ENCODE peak calls at places on chromosomes 16 and 17, in eight cellular contexts. F is heart left ventricle, A is tibial artery, W is right cardiac atrium, D is aorta, Q is GM23338, C is lower lobe of right lung, G is IMR-90. Y is an unnamed sample. For H3K4me1, the result is how much of the 10 kb centered on the place peaks cover.

GRCh38 chr16:19583665-19584300 is 28.3 kb downstream of the VPS35L start:
- DNase-seq in W (no peak), C (no peak), F (no peak), A (no peak), G (peak), Q (peak), D (no peak), Y (peak)

GRCh38 chr17:29038511-29039300 is 4.2 kb upstream of the PIPOX start:
- DNase-seq in A (no peak), G (no peak), W (no peak), F (no peak), D (no peak), Q (no peak), C (no peak), Y (no peak)

GRCh38 chr17:81337449-81337848 is 42.3 kb upstream of the SLC38A10 start:
- DNase-seq in D (no peak), C (peak), A (no peak), F (peak), Q (peak), W (peak), G (no peak), Y (peak)

GRCh38 chr17:77734371-77735050 is 224.0 kb upstream of the TNRC6C start:
- DNase-seq in W (peak), A (peak), C (peak), G (peak), D (peak), F (peak), Q (peak), Y (peak)

GRCh38 chr16:3150346-3151218 is 15.8 kb downstream of the ZNF213 start:
- DNase-seq in C (peak), D (peak), A (peak), W (peak), Q (peak), F (peak), G (peak), Y (peak)

GRCh38 chr17:12296120-12296727 is 275.5 kb downstream of the MAP2K4 start:
- DNase-seq in F (peak), Q (peak), C (no peak), W (peak), A (no peak), D (no peak), G (peak), Y (no peak)

GRCh38 chr16:77359065-77359502 is 75.8 kb downstream of the ADAMTS18 start:
- DNase-seq in G (peak), D (no peak), A (no peak), C (no peak), F (no peak), Q (no peak), W (no peak), Y (no peak)

GRCh38 chr17:14882131-14882530 is 383.0 kb downstream of the PMP22 start:
- DNase-seq in F (no peak), W (no peak), C (no peak), Q (no peak), A (no peak), D (no peak), G (peak), Y (no peak)

GRCh38 chr17:33438578-33438977 is 145.5 kb upstream of the ASIC2 start:
- DNase-seq in D (no peak), F (no peak), C (no peak), A (no peak), G (no peak), Q (no peak), W (no peak), Y (no peak)

GRCh38 chr17:48567209-48567608 is 10.9 kb downstream of the HOXB4 start:
- DNase-seq in D (no peak), Q (no peak), G (no peak), W (no peak), F (no peak), A (no peak), C (no peak), Y (peak)

GRCh38 chr16:57318240-57318970 is 33.9 kb upstream of the PLLP start:
- DNase-seq in A (no peak), D (peak), G (peak), Q (peak), C (no peak), F (peak), W (no peak), Y (no peak)

GRCh38 chr16:88444826-88445582 is 8.1 kb upstream of the ZFPM1 start:
- DNase-seq in G (no peak), W (no peak), C (no peak), A (no peak), D (no peak), F (no peak), Q (no peak), Y (no peak)

GRCh38 chr17:82257473-82257872 is 16.0 kb downstream of the CSNK1D start:
- DNase-seq in A (no peak), F (no peak), G (no peak), D (peak), W (peak), C (no peak), Q (peak), Y (no peak)

GRCh38 chr17:17792143-17792550 is 44.6 kb downstream of the SREBF1 start:
- DNase-seq in W (no peak), F (no peak), D (no peak), C (no peak), Q (no peak), G (no peak), A (no peak), Y (no peak)

GRCh38 chr17:42408076-42408475 is 15.0 kb downstream of the CAVIN1 start:
- DNase-seq in C (no peak), D (no peak), Q (peak), G (no peak), A (no peak), F (peak), W (peak), Y (no peak)

GRCh38 chr17:9842057-9842758 is 16.5 kb downstream of the GLP2R start:
- DNase-seq in C (no peak), G (peak), A (peak), D (no peak), F (peak), W (peak), Q (no peak), Y (peak)

GRCh38 chr16:46690281-46691178 is 1.1 kb downstream of the ORC6 start:
- DNase-seq in C (no peak), W (no peak), F (no peak), A (no peak), Q (no peak), D (no peak), G (peak), Y (peak)

GRCh38 chr16:87583453-87584131 is 18.7 kb upstream of the JPH3 start:
- DNase-seq in W (no peak), Q (peak), C (no peak), G (peak), A (no peak), F (peak), D (peak), Y (no peak)

GRCh38 chr16:68704232-68704867 is 32.7 kb upstream of the CDH1 start:
- DNase-seq in W (peak), Q (peak), C (peak), F (peak), A (peak), G (peak), D (no peak), Y (peak)

GRCh38 chr17:53765609-53766008 is 57.1 kb upstream of the KIF2B start:
- DNase-seq in A (no peak), D (no peak), G (no peak), W (no peak), C (no peak), Q (no peak), F (no peak), Y (no peak)

GRCh38 chr16:72234372-72234771 is 62.4 kb upstream of the PMFBP1 start:
- DNase-seq in C (no peak), G (no peak), Q (no peak), D (no peak), A (no peak), W (no peak), F (no peak), Y (no peak)

DNA sequence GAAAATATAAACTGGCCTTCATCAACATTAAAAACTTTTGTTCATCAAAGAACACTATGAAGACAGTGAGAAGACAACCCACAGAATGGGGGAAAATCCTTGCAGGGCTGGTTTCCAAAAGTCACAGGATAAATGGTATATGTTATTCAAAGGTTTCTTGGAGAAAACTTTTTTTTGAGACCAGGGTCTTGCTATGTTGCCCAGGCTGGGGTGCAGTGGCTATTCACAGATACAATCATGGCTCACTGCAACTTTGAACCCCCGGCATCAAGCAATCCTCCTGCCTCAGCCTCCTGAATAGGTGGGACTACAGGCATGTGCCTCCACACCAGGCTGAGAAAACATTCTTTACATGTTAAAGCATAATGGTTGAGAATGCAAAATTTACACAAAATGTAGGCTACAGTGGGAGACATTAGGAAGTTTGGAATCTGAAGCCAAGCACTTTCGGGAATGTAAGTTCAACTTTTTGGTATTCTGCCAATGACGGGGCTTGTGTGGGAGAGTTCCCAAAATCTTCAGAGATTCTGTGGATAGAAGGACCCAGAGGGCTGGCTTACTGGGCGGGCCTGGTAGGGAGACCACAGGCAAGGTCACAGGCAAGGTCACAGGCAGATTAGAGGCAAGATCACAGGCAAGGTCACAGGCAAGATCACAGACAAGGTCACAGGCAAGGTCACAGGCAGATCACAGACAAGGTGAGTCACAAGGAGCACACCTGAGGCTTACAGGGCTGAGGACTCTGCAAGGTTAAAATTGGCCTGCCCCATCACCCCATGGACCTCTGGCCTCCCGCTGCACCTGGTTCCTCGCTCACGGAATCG is 24.3 kb upstream of the ATP2A3 start:
- DNase-seq in A (peak), D (peak), G (peak), Q (no peak), F (no peak), W (no peak), C (no peak), Y (peak)
- H3K27ac ChIP-seq in A (peak), D (no peak), G (no peak), Q (no peak), F (peak), W (no peak), C (no peak), Y (no peak)

GRCh38 chr17:27424516-27424915 is 31.7 kb upstream of the KSR1 start:
- DNase-seq in D (no peak), C (peak), G (no peak), Q (no peak), F (no peak), W (no peak), A (no peak), Y (no peak)
- H3K4me1 ChIP-seq in D (under half), C (under half), G (under half), Q (under half), F (under half), W (under half), A (under half), Y (under half)

GRCh38 chr17:19344311-19345066 is 18.0 kb downstream of the B9D1 start:
- DNase-seq in C (no peak), A (peak), Q (no peak), F (no peak), W (no peak), D (no peak), G (no peak), Y (no peak)

GRCh38 chr17:19342611-19343255 is 19.8 kb downstream of the B9D1 start:
- DNase-seq in A (no peak), C (no peak), D (no peak), F (no peak), G (no peak), W (no peak), Q (no peak), Y (no peak)

GRCh38 chr17:19343671-19344151 is 18.8 kb downstream of the B9D1 start:
- DNase-seq in Q (peak), D (no peak), G (no peak), C (no peak), F (no peak), A (peak), W (peak), Y (no peak)

GRCh38 chr17:19341641-19342610 is 20.6 kb downstream of the B9D1 start:
- DNase-seq in C (no peak), F (no peak), W (no peak), G (peak), D (peak), Q (peak), A (no peak), Y (no peak)

DNA sequence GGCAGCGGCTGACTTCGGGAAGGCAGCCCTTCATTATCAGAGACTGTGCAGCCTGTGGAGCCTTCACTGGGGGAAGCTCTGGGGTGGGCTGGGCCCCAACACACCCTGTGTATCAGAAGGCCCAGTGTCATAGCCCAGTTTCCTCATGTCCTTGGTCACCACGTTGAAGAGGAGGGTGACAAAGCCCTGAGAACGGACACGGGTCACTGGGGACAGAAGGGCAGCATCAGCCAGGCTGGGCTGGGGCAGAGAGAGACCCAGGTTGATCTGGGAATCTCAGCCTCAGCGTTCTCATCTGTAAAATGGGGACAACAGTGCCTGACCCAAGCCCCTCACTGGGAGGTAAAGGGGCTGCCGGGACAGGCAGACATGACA is 19.3 kb downstream of the B9D1 start:
- DNase-seq in A (no peak), G (no peak), D (no peak), F (no peak), Q (no peak), W (no peak), C (no peak), Y (no peak)
- H3K27ac ChIP-seq in A (no peak), G (no peak), D (no peak), F (no peak), Q (no peak), W (no peak), C (no peak), Y (no peak)

DNA sequence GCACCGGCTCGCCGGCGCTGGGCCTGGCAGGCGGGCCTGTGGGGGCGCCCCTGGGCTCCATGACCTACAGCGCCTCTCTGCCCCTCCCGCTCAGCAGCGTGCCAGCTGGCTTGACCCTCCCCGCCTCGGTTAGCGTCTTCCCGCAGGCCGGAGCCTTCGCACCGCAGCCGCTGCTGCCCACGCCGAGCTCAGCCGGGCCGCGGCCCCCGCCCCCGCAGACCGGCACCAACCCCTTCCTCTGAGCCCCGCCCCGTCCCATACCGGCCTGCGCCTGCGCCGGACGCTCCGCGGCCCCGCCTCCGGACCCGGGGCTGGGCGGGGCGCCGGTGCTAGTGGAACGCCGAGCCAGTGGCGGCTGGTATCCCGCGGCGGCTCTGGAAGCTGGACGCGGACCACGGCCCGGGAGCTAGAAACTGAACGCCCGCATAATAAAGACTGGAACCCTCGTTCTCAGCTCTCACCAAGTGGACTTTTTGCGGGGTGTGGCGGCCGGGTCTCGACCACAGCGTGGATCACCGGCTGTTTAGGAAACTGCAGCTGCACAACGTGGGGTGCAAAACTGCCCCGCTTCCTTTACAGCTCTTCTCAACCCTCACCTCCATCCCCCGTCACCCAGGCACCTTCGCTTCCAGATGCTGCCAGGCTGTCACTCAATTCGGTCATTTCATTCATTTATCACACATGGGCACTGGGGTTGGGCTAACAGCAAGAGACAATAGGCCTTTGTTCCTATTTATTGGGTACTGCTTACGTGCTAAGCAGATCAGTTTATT is 4.9 kb upstream of the SPATA20 start:
- DNase-seq in F (peak), Q (peak), C (peak), G (peak), A (peak), W (peak), D (peak), Y (peak)
- H3K4me1 ChIP-seq in F (under half), Q (under half), C (under half), G (under half), A (under half), W (under half), D (under half), Y (under half)

GRCh38 chr16:11411059-11411550 is 65.8 kb downstream of the RMI2 start:
- DNase-seq in D (no peak), G (no peak), F (no peak), Q (no peak), W (no peak), A (no peak), C (no peak), Y (no peak)

GRCh38 chr16:11413907-11414595 is 68.8 kb downstream of the RMI2 start:
- DNase-seq in Q (no peak), A (no peak), D (no peak), G (no peak), F (no peak), C (no peak), W (no peak), Y (no peak)

GRCh38 chr16:11410382-11411058 is 65.3 kb downstream of the RMI2 start:
- DNase-seq in G (no peak), W (peak), C (no peak), A (peak), D (peak), Q (no peak), F (peak), Y (no peak)

GRCh38 chr16:11412965-11413887 is 68.0 kb downstream of the RMI2 start:
- DNase-seq in D (peak), Q (no peak), C (no peak), F (no peak), G (no peak), A (no peak), W (no peak), Y (no peak)

DNA sequence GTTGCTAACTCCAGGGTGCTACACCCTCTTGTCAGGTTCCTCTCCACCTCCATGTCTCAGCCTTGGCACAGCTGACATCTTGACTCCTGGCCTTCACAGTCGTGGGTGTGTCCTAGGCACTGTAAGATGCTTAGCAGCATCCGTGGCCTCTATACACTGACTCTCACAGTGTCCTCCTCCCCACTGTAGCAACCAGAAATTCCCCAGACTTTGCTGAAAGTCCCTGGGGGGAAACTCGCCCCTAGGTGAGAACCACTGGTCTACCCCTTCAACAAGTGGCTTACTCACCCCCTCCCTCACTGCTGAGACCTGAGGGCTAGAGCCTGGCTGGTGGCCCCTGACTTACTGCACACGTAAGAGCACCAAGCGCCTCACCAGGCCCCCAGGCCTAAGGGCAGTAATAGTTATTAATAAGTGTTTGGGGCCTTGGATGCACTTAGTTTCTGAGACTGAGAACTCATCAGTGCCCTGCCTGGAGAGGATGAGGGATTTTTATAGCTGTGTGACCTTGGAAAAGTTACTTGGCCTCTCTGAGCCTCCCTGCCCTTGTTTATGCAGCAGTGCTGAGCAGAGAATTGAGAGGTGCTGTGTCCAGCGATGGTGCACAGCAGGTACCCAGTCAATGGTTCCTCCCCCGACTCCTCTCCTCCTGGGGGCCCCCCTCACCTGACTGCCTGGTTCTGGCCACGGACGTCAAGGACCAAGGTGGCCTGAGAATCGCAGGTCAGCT is 67.1 kb downstream of the RMI2 start:
- DNase-seq in W (no peak), F (no peak), D (peak), C (no peak), G (no peak), A (no peak), Q (no peak), Y (no peak)
- H3K27ac ChIP-seq in W (no peak), F (no peak), D (no peak), C (no peak), G (no peak), A (no peak), Q (no peak), Y (no peak)

DNA sequence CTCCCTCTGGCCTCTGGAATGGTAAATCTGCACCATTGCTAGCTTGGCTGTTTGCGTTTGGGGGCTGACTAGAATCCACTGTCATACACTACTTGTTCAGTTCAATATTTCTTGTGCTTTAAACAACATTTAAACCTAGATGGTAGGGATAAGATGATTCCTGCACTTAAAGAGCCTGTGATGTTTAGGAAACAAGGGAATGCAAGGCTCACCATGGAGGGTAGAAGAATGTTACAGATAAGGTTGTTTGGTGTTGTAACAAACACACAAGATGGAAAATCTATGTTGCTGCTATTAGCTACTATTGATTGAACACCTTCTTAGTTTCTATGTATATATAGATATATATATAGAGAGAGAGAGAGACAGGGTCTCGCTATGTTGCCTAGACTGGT is 31.4 kb downstream of the YPEL2 start:
- DNase-seq in Q (no peak), A (no peak), D (no peak), G (no peak), W (no peak), F (no peak), C (no peak), Y (no peak)
- H3K4me1 ChIP-seq in Q (under half), A (half or more), D (under half), G (under half), W (under half), F (under half), C (half or more), Y (half or more)

DNA sequence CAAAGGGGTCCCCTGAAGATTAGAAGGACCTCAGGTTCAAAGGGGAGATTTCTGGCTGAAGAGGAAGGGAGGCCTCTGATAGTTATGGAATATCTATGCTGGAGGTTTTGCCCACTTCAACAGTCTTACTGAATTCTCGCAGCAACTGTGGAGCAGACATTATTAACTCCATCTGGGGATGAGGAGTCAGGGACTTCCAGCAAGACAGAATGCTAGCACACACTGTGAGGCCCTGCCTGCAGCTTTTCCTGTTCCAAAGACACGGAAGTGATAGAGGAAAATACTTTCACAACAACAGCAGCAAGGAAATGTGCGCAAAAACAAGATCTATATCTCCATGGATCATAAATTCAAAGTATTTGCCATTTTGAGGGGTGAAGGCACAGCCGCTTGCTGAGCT is 72.8 kb downstream of the RPH3AL start:
- DNase-seq in D (no peak), G (no peak), C (no peak), A (no peak), W (no peak), Q (no peak), F (no peak), Y (no peak)
- H3K27ac ChIP-seq in D (no peak), G (no peak), C (peak), A (no peak), W (peak), Q (no peak), F (peak), Y (no peak)

Y was measured in transverse colon.